ENCODE peak calls at places on chromosomes 5 and 9, in nine cellular contexts. One of them, this sample, is unnamed.

GRCh38 chr9:37187269-37187668 is 66.9 kb downstream of the ZCCHC7 start:
- DNase-seq in left ventricle myocardium inferior: no peak
- DNase-seq in OCI-LY7: peak
- DNase-seq in CD8-positive, alpha-beta T cell: no peak
- DNase-seq in astrocyte of the cerebellum: no peak
- DNase-seq in tibial nerve: no peak
- DNase-seq in fibroblast of mammary gland: no peak
- DNase-seq in heart right ventricle: no peak
- DNase-seq in cardiac muscle cell: no peak
- DNase-seq in this sample: no peak

GRCh38 chr5:116395178-116395577 is 179.4 kb downstream of the SEMA6A start:
- DNase-seq in left ventricle myocardium inferior: no peak
- DNase-seq in OCI-LY7: no peak
- DNase-seq in CD8-positive, alpha-beta T cell: no peak
- DNase-seq in astrocyte of the cerebellum: no peak
- DNase-seq in tibial nerve: no peak
- DNase-seq in fibroblast of mammary gland: no peak
- DNase-seq in heart right ventricle: no peak
- DNase-seq in cardiac muscle cell: no peak
- DNase-seq in this sample: no peak

GRCh38 chr5:149618581-149619248 is 37.4 kb downstream of the ARHGEF37 start:
- DNase-seq in left ventricle myocardium inferior: no peak
- DNase-seq in OCI-LY7: peak
- DNase-seq in CD8-positive, alpha-beta T cell: no peak
- DNase-seq in astrocyte of the cerebellum: peak
- DNase-seq in tibial nerve: no peak
- DNase-seq in fibroblast of mammary gland: peak
- DNase-seq in heart right ventricle: peak
- DNase-seq in cardiac muscle cell: peak
- DNase-seq in this sample: no peak

GRCh38 chr9:15231788-15232635 is 75.0 kb downstream of the TTC39B start:
- DNase-seq in left ventricle myocardium inferior: no peak
- DNase-seq in OCI-LY7: peak
- DNase-seq in CD8-positive, alpha-beta T cell: no peak
- DNase-seq in astrocyte of the cerebellum: no peak
- DNase-seq in tibial nerve: no peak
- DNase-seq in fibroblast of mammary gland: peak
- DNase-seq in heart right ventricle: no peak
- DNase-seq in cardiac muscle cell: peak
- DNase-seq in this sample: no peak

GRCh38 chr5:142743677-142744441 is 26.3 kb upstream of the ARHGAP26 start:
- DNase-seq in left ventricle myocardium inferior: no peak
- DNase-seq in OCI-LY7: no peak
- DNase-seq in CD8-positive, alpha-beta T cell: no peak
- DNase-seq in astrocyte of the cerebellum: peak
- DNase-seq in tibial nerve: no peak
- DNase-seq in fibroblast of mammary gland: peak
- DNase-seq in heart right ventricle: peak
- DNase-seq in cardiac muscle cell: peak
- DNase-seq in this sample: no peak

GRCh38 chr5:55483903-55484302 is 50.9 kb downstream of the PLPP1 start:
- DNase-seq in left ventricle myocardium inferior: no peak
- DNase-seq in OCI-LY7: no peak
- DNase-seq in CD8-positive, alpha-beta T cell: no peak
- DNase-seq in astrocyte of the cerebellum: no peak
- DNase-seq in tibial nerve: no peak
- DNase-seq in fibroblast of mammary gland: no peak
- DNase-seq in heart right ventricle: no peak
- DNase-seq in cardiac muscle cell: no peak
- DNase-seq in this sample: no peak

GRCh38 chr9:20781086-20781485 is 97.0 kb downstream of the FOCAD start:
- DNase-seq in left ventricle myocardium inferior: no peak
- DNase-seq in OCI-LY7: no peak
- DNase-seq in CD8-positive, alpha-beta T cell: no peak
- DNase-seq in astrocyte of the cerebellum: no peak
- DNase-seq in tibial nerve: no peak
- DNase-seq in fibroblast of mammary gland: no peak
- DNase-seq in heart right ventricle: no peak
- DNase-seq in cardiac muscle cell: no peak
- DNase-seq in this sample: no peak

GRCh38 chr5:147712583-147712982 is 69.9 kb downstream of the JAKMIP2 start:
- DNase-seq in left ventricle myocardium inferior: no peak
- DNase-seq in OCI-LY7: no peak
- DNase-seq in CD8-positive, alpha-beta T cell: no peak
- DNase-seq in astrocyte of the cerebellum: no peak
- DNase-seq in tibial nerve: no peak
- DNase-seq in fibroblast of mammary gland: no peak
- DNase-seq in heart right ventricle: no peak
- DNase-seq in cardiac muscle cell: no peak
- DNase-seq in this sample: no peak

GRCh38 chr9:111945216-111945615 is 48.6 kb downstream of the UGCG start:
- DNase-seq in left ventricle myocardium inferior: no peak
- DNase-seq in OCI-LY7: no peak
- DNase-seq in CD8-positive, alpha-beta T cell: no peak
- DNase-seq in astrocyte of the cerebellum: no peak
- DNase-seq in tibial nerve: no peak
- DNase-seq in fibroblast of mammary gland: no peak
- DNase-seq in heart right ventricle: no peak
- DNase-seq in cardiac muscle cell: peak
- DNase-seq in this sample: no peak

GRCh38 chr9:94135222-94135621 is 51.0 kb downstream of the PTPDC1 start:
- DNase-seq in left ventricle myocardium inferior: no peak
- DNase-seq in OCI-LY7: no peak
- DNase-seq in CD8-positive, alpha-beta T cell: no peak
- DNase-seq in astrocyte of the cerebellum: peak
- DNase-seq in tibial nerve: peak
- DNase-seq in fibroblast of mammary gland: peak
- DNase-seq in heart right ventricle: no peak
- DNase-seq in cardiac muscle cell: peak
- DNase-seq in this sample: peak

GRCh38 chr5:134554319-134555222 is 29.1 kb downstream of the JADE2 start:
- DNase-seq in left ventricle myocardium inferior: peak
- DNase-seq in OCI-LY7: peak
- DNase-seq in CD8-positive, alpha-beta T cell: peak
- DNase-seq in astrocyte of the cerebellum: no peak
- DNase-seq in tibial nerve: peak
- DNase-seq in fibroblast of mammary gland: peak
- DNase-seq in heart right ventricle: peak
- DNase-seq in cardiac muscle cell: peak
- DNase-seq in this sample: no peak

GRCh38 chr5:68389618-68390017 is 174.1 kb downstream of the PIK3R1 start:
- DNase-seq in left ventricle myocardium inferior: no peak
- DNase-seq in OCI-LY7: no peak
- DNase-seq in CD8-positive, alpha-beta T cell: no peak
- DNase-seq in astrocyte of the cerebellum: no peak
- DNase-seq in tibial nerve: no peak
- DNase-seq in fibroblast of mammary gland: no peak
- DNase-seq in heart right ventricle: no peak
- DNase-seq in cardiac muscle cell: no peak
- DNase-seq in this sample: no peak

GRCh38 chr5:127203818-127204217 is 86.8 kb upstream of the MEGF10 start:
- DNase-seq in left ventricle myocardium inferior: no peak
- DNase-seq in OCI-LY7: no peak
- DNase-seq in CD8-positive, alpha-beta T cell: no peak
- DNase-seq in astrocyte of the cerebellum: peak
- DNase-seq in tibial nerve: no peak
- DNase-seq in fibroblast of mammary gland: peak
- DNase-seq in heart right ventricle: no peak
- DNase-seq in cardiac muscle cell: peak
- DNase-seq in this sample: no peak

DNA sequence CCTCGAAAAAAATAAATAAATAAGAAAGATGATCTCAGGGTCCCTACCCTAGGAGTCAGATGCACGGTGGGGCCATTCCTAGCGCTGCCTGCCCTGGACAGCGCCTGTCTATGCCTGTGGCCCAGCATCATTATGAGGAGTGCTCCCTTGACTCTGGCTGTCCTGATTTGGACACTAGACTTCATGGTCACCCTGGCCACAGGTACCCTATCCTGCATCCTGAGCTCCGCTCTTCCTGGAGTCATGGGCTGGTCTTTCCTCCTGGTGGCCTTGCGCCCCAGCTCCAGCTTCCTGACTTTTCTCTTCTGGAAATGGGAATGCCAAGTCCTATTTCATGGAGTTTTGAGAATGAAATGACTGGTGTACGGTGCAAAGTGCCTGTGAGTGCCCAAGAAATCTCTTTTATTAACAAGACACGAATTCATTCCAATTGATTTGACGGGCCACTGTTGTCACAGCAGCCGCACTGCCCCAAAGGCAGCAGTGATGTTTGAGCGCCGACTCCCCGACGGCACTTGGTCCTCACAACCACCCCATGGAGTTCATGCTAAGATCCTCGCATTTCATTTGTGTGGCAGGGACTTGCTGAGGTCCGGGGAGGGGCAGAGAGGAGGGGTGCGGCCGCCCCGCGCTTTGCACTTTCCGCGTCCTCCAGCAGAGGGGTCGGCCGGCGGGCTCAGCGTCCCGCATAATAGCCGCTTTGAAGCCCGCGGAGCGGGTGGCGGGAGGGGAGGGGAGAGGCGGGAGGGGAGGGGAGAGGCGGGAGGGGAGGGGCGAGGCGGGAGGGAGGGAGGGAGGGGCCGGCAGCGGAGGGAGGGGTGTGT is 453 bp upstream of the AIF1L start:
- DNase-seq in left ventricle myocardium inferior: no peak
- DNase-seq in OCI-LY7: no peak
- DNase-seq in CD8-positive, alpha-beta T cell: no peak
- DNase-seq in astrocyte of the cerebellum: no peak
- DNase-seq in tibial nerve: no peak
- DNase-seq in fibroblast of mammary gland: no peak
- DNase-seq in heart right ventricle: peak
- DNase-seq in cardiac muscle cell: peak
- DNase-seq in this sample: no peak
- TF ChIP-seq CTCF in left ventricle myocardium inferior: no peak
- TF ChIP-seq CTCF in OCI-LY7: no peak
- TF ChIP-seq CTCF in CD8-positive, alpha-beta T cell: no peak
- TF ChIP-seq CTCF in astrocyte of the cerebellum: peak
- TF ChIP-seq CTCF in tibial nerve: peak
- TF ChIP-seq CTCF in fibroblast of mammary gland: no peak
- TF ChIP-seq CTCF in heart right ventricle: peak
- TF ChIP-seq CTCF in cardiac muscle cell: no peak
- TF ChIP-seq CTCF in this sample: no peak

DNA sequence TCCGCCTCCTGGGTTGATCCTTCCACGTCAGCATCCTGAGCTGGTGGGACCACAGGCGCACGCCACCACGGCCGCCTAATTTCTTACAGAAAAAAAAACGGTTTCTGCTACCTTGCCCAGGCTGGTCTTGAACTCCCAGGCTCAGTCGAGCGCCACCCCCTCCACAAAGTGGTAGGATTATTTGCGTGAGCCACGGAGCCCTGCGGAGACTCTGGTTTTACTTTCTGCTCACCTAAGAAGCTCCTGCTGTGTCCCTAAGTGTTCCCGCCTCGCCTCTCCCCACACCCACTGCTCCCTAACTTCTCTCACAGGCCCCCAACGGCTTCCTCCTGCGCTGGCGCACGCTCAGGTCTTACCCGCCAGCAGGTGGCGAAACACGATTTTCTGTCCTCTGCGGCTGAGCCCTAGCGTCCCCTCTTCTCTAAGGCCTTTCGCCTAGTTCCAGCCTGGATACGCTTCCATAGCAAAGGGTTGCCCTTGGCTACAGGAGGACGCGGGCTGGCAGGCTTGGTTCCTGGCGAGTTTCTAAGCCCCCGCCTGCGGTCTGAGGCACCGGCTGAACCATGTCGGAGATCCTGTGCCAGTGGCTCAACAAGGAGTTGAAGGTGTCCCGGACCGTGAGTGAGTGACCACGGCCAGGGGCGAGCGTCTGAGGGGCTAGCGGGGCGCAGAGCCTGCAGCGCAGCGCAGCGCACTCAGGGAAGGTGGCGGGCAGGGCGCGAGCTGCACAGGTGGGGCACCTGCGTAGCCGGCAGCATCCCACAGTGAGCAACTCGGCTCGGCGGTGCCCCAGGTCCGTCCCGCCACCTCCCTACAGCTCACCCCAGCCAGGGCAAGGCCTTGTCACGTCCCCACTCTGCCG is at the start of gene SPEF2:
- DNase-seq in left ventricle myocardium inferior: peak
- DNase-seq in OCI-LY7: no peak
- DNase-seq in CD8-positive, alpha-beta T cell: peak
- DNase-seq in astrocyte of the cerebellum: peak
- DNase-seq in tibial nerve: peak
- DNase-seq in fibroblast of mammary gland: peak
- DNase-seq in heart right ventricle: peak
- DNase-seq in cardiac muscle cell: peak
- DNase-seq in this sample: peak
- H3K4me3 ChIP-seq in left ventricle myocardium inferior: peak
- H3K4me3 ChIP-seq in OCI-LY7: no peak
- H3K4me3 ChIP-seq in CD8-positive, alpha-beta T cell: peak
- H3K4me3 ChIP-seq in astrocyte of the cerebellum: peak
- H3K4me3 ChIP-seq in tibial nerve: peak
- H3K4me3 ChIP-seq in fibroblast of mammary gland: peak
- H3K4me3 ChIP-seq in heart right ventricle: peak
- H3K4me3 ChIP-seq in cardiac muscle cell: peak
- H3K4me3 ChIP-seq in this sample: peak

GRCh38 chr5:151758430-151759241 is at the start of gene ATOX1:
- DNase-seq in left ventricle myocardium inferior: peak
- DNase-seq in OCI-LY7: peak
- DNase-seq in CD8-positive, alpha-beta T cell: peak
- DNase-seq in astrocyte of the cerebellum: peak
- DNase-seq in tibial nerve: peak
- DNase-seq in fibroblast of mammary gland: peak
- DNase-seq in heart right ventricle: peak
- DNase-seq in cardiac muscle cell: peak
- DNase-seq in this sample: no peak
- TF ChIP-seq CTCF in left ventricle myocardium inferior: peak
- TF ChIP-seq CTCF in OCI-LY7: no peak
- TF ChIP-seq CTCF in CD8-positive, alpha-beta T cell: no peak
- TF ChIP-seq CTCF in astrocyte of the cerebellum: no peak
- TF ChIP-seq CTCF in tibial nerve: peak
- TF ChIP-seq CTCF in fibroblast of mammary gland: no peak
- TF ChIP-seq CTCF in heart right ventricle: peak
- TF ChIP-seq CTCF in cardiac muscle cell: no peak
- TF ChIP-seq CTCF in this sample: peak

DNA sequence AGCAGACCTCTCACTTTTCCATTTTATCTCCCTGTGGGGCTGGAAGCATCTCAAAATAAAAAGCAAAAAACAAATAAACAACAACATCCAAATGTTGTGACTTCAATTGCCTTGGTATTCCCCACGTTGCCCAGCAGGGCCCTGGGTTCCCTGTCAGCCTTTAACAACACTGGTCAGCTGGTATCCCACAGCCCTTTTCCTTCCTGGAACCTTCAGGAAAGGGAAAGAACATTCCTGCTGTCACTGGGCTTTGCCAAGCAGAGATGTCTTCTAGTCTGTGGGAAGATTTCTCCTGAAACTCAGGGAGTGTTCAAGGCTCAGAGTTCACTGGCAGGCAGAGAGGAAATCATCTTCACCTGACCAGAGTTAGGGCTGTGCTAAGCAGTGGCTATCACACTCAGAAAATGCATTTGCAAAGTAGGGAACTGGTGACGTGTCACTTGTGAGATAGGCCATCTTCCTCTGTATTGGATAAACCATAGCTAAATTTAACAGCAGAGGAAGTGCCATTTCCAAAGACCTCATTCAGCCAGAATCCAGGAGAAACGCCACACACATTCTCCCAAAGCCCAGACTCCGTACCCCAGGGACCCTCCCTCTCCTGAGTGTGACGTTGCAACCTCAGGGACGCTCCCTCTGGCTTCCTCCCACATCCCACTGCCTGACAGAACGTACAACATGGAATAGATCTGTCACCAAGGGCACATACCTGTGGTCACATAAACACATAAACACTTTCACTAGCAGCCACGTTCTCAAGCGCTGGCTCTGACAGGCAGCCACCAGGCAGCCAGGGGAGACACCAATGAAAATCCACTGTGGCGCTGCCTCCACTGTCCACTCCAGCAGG is 274.0 kb upstream of the DAPK1 start:
- DNase-seq in left ventricle myocardium inferior: no peak
- DNase-seq in OCI-LY7: no peak
- DNase-seq in CD8-positive, alpha-beta T cell: no peak
- DNase-seq in astrocyte of the cerebellum: peak
- DNase-seq in tibial nerve: no peak
- DNase-seq in fibroblast of mammary gland: peak
- DNase-seq in heart right ventricle: no peak
- DNase-seq in cardiac muscle cell: peak
- DNase-seq in this sample: no peak
- H3K4me3 ChIP-seq in left ventricle myocardium inferior: peak
- H3K4me3 ChIP-seq in OCI-LY7: no peak
- H3K4me3 ChIP-seq in CD8-positive, alpha-beta T cell: no peak
- H3K4me3 ChIP-seq in astrocyte of the cerebellum: no peak
- H3K4me3 ChIP-seq in tibial nerve: no peak
- H3K4me3 ChIP-seq in fibroblast of mammary gland: no peak
- H3K4me3 ChIP-seq in heart right ventricle: no peak
- H3K4me3 ChIP-seq in cardiac muscle cell: no peak
- H3K4me3 ChIP-seq in this sample: no peak

This sample was measured in epithelial cell of proximal tubule.